ENCODE peak calls at places on chromosomes 12 and 14, in four cellular contexts. S is body of pancreas; U is COR-L47; R is central memory CD4-positive, alpha-beta T cell. Y is an unnamed sample.

GRCh38 chr12:40171501-40171900 is 53.3 kb upstream of the LRRK2 start:
- DNase-seq in U (no peak), S (no peak), R (no peak), Y (no peak)

GRCh38 chr12:87836190-87836589 is 193.0 kb downstream of the C12orf50 start:
- DNase-seq in U (no peak), S (no peak), R (no peak), Y (no peak)

GRCh38 chr12:115383668-115384067 is 699.7 kb upstream of the TBX3 start:
- DNase-seq in U (no peak), S (no peak), R (no peak), Y (no peak)

GRCh38 chr12:41739066-41739465 is 405.6 kb downstream of the GXYLT1 start:
- DNase-seq in U (no peak), R (no peak), S (no peak), Y (no peak)

GRCh38 chr14:36522347-36522971 is 2.4 kb upstream of the NKX2-1 start:
- DNase-seq in S (no peak), R (no peak), U (no peak), Y (no peak)

GRCh38 chr14:50021261-50021660 is 95.1 kb downstream of the VCPKMT start:
- DNase-seq in U (no peak), S (no peak), R (peak; percentile 12), Y (peak; percentile 46)

GRCh38 chr12:108980831-108981618 is 39.8 kb downstream of the SVOP start:
- DNase-seq in R (no peak), S (no peak), U (no peak), Y (no peak)

GRCh38 chr12:78683031-78683430 is 181.5 kb upstream of the SYT1 start:
- DNase-seq in S (no peak), U (no peak), R (no peak), Y (no peak)

GRCh38 chr12:78490841-78491240 is 373.7 kb upstream of the SYT1 start:
- DNase-seq in R (no peak), S (no peak), U (no peak), Y (no peak)

GRCh38 chr14:64880382-64881121 is 845 bp upstream of the SPTB start:
- DNase-seq in S (peak; percentile 61), U (peak; percentile 67), R (peak; percentile 39), Y (peak; percentile 39)

Y was measured in immature natural killer cell.